ENCODE peak calls at places on chromosomes 11 and 22, in eight cellular contexts. C is dorsolateral prefrontal cortex, K is omental fat pad, U is body of pancreas, P is GM23338, M is left lung, A is SK-N-SH, W is fibroblast of lung. L is an unnamed sample.

GRCh38 chr22:43255299-43255698 is 68.4 kb upstream of the TTLL12 start:
- DNase-seq in P (no peak), M (no peak), W (no peak), U (no peak), A (no peak), C (no peak), K (no peak), L (no peak)

GRCh38 chr22:47659467-47660302 is 897.2 kb downstream of the TBC1D22A start:
- DNase-seq in C (no peak), P (no peak), A (no peak), W (no peak), K (no peak), U (no peak), M (no peak), L (no peak)

GRCh38 chr11:44388828-44389645 is 79.1 kb upstream of the ALX4 start:
- DNase-seq in A (no peak), P (peak), C (no peak), M (no peak), W (no peak), K (no peak), U (no peak), L (no peak)

GRCh38 chr11:66081505-66081904 is 11.4 kb downstream of the PACS1 start:
- DNase-seq in P (no peak), U (peak), C (peak), M (peak), W (peak), K (no peak), A (no peak), L (peak)

GRCh38 chr22:41636467-41636866 is 15.4 kb downstream of the XRCC6 start:
- DNase-seq in W (peak), P (no peak), C (peak), A (no peak), U (no peak), M (no peak), K (no peak), L (no peak)

GRCh38 chr22:44003776-44004460 is 20.2 kb upstream of the PARVB start:
- DNase-seq in W (no peak), A (no peak), K (no peak), P (peak), U (no peak), M (no peak), C (no peak), L (no peak)

GRCh38 chr22:40276877-40277823 is 69.2 kb upstream of the ADSL start:
- DNase-seq in M (no peak), C (no peak), U (peak), P (no peak), W (peak), A (no peak), K (no peak), L (no peak)

GRCh38 chr22:42313804-42314581 is 43.5 kb upstream of the TCF20 start:
- DNase-seq in M (no peak), W (peak), K (no peak), U (peak), A (peak), P (peak), C (peak), L (peak)

GRCh38 chr11:129190087-129190486 is 2.0 kb downstream of the ARHGAP32 start:
- DNase-seq in K (no peak), U (no peak), W (no peak), C (no peak), A (peak), M (no peak), P (no peak), L (no peak)

GRCh38 chr11:38365274-38365673 is 1767.2 kb upstream of the RAG2 start:
- DNase-seq in U (no peak), M (no peak), A (no peak), P (no peak), K (no peak), C (no peak), W (no peak), L (no peak)
- TF ChIP-seq CTCF in U (no peak), M (no peak), A (no peak), P (no peak), K (no peak), C (no peak), W (no peak), L (no peak)

GRCh38 chr22:30949934-30950660 is 18.5 kb downstream of the MORC2 start:
- DNase-seq in P (no peak), A (no peak), K (no peak), U (no peak), C (no peak), W (no peak), M (no peak), L (no peak)
- TF ChIP-seq CTCF in P (no peak), A (no peak), K (no peak), U (no peak), C (no peak), W (no peak), M (no peak), L (no peak)

GRCh38 chr11:104534268-104534667 is 364.0 kb downstream of the CASP12 start:
- DNase-seq in C (no peak), W (peak), P (peak), M (no peak), U (no peak), K (no peak), A (no peak), L (no peak)
- TF ChIP-seq CTCF in C (no peak), W (no peak), P (no peak), M (no peak), U (no peak), K (no peak), A (no peak), L (no peak)

GRCh38 chr11:1451781-1452470 is 34.7 kb downstream of the MOB2 start:
- DNase-seq in C (no peak), M (no peak), A (no peak), K (no peak), U (no peak), W (no peak), P (no peak), L (no peak)

GRCh38 chr11:1455032-1455762 is 31.4 kb downstream of the MOB2 start:
- DNase-seq in K (no peak), A (no peak), U (no peak), W (no peak), C (peak), P (no peak), M (no peak), L (no peak)

GRCh38 chr11:1452744-1453143 is 33.8 kb downstream of the MOB2 start:
- DNase-seq in C (no peak), U (no peak), M (no peak), K (no peak), A (no peak), P (no peak), W (no peak), L (no peak)

GRCh38 chr11:1454576-1454975 is 32.0 kb downstream of the MOB2 start:
- DNase-seq in C (no peak), M (no peak), P (no peak), U (no peak), A (no peak), K (no peak), W (no peak), L (no peak)

DNA sequence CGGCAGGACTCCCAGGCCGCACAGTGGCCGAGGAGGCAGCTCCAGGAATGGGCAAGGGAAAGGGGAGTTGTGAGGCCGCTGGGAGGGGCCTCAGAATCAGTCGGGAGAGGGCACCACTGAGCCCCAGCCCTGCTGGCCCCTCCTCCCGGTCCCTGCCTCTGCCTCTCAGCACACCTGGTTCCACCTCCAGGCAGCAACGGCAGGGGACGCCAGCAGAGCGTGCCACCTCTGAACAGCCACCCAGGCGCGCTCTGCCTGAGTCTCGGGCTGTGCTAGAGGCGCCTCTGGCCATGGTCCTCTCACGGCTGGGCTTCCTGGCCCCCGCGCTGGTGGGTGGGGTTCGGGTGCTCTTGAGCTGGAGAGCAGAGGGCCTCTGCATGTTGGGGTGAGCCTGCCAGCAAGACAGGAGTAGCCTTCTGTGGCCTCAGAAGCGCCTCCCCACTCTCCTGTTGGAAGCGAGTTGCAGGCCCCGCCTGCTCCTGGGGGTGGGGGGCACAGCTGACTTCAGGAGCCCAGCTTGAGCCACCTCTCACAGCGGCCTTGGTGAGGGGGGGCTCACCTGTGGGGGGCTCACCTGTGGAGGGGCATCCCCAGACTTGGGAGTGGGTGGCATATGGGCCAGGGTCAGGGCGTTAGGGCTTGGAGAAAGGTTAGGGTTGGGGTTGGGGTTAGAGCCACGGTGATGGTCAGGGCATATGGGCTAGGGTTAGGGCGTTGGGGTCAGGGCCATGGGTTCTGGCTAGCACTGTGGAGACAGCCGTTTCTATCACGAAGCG is 32.8 kb downstream of the MOB2 start:
- DNase-seq in A (no peak), M (peak), K (no peak), C (no peak), U (no peak), P (peak), W (no peak), L (peak)
- TF ChIP-seq CTCF in A (no peak), M (no peak), K (no peak), C (peak), U (no peak), P (peak), W (no peak), L (peak)

GRCh38 chr11:14234446-14234845 is 124.5 kb downstream of the RRAS2 start:
- DNase-seq in P (no peak), K (no peak), A (no peak), W (no peak), U (no peak), C (no peak), M (no peak), L (no peak)

GRCh38 chr11:14229472-14229871 is 129.5 kb downstream of the RRAS2 start:
- DNase-seq in P (peak), C (no peak), W (no peak), A (no peak), K (no peak), M (no peak), U (no peak), L (no peak)

GRCh38 chr11:14235701-14236100 is 123.3 kb downstream of the RRAS2 start:
- DNase-seq in K (no peak), A (no peak), M (no peak), U (no peak), P (no peak), W (no peak), C (no peak), L (no peak)

GRCh38 chr11:14230407-14230806 is 128.6 kb downstream of the RRAS2 start:
- DNase-seq in A (no peak), C (no peak), K (no peak), M (no peak), P (no peak), W (no peak), U (no peak), L (no peak)

GRCh38 chr11:14232652-14233051 is 126.3 kb downstream of the RRAS2 start:
- DNase-seq in U (no peak), C (no peak), P (peak), A (peak), M (no peak), K (no peak), W (no peak), L (no peak)
- TF ChIP-seq CTCF in U (no peak), C (no peak), P (peak), A (peak), M (no peak), K (no peak), W (peak), L (no peak)

DNA sequence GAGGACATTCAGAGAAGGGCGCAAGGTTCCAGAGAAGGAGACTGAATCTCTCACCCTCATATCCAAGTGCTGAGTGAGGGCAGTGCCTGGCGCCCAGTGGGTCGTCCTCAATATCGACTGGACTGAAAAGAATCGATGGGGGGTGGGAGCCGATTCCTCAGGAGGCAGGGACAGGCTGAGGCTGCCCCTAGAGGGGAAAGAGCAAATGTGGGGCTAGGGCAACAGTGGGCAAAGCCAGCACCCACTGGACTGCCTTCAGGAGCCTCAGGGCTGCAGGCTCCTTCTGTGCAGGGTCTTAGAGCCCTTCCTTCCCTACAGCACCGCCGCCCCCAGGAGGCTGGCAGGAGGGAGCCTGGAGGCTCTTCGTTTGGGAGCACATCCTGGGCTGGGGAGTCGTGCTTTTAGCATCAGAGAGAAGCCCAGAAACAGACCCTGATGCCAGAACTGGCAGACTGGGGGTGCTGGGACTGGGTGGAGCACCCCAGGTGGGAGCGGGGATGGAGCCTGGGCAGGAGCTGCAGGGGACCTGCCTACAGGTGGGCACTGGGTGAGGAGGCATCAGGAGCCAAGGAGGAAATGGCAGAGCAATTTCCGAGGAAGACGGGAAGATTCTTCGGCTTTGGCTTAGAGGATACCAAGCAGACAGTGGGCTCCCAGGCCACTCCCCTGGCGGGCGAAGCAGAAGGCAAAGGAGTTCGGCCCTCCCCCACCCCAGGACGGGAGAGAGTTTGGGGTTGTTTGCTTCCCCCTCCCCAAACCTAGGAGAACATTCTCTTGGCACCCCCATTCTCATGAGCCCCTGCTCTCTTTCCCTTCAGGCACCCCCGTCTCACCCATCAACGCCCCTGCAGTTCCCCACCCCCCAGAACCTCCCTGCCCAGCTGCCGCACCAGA is 1.2 kb downstream of the SYT7 start:
- DNase-seq in C (no peak), U (no peak), P (peak), M (no peak), K (no peak), W (no peak), A (no peak), L (no peak)
- TF ChIP-seq CTCF in C (no peak), U (no peak), P (peak), M (no peak), K (no peak), W (no peak), A (no peak), L (no peak)

DNA sequence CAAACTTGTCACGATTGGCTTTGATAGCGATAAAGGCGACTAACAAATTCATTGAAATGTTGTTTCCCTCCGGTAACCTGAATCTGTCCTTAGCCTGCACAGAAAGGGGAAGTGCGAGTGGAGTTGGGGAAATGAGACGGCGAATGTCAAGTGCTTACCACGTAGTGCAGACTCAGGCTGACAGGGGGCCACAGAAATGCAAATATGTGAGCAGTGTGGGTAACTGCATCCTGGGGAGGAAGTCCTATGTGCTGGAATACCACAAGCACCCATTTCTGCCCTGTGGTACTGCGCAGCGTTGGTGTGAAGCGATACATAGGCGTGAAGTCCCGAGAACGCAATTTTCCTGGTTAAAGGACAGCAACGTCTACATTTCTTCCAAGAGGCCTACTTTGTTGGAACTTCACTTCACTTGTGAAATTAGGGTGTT is 869 bp upstream of the EIF4ENIF1 start:
- DNase-seq in K (no peak), W (peak), C (peak), U (peak), P (peak), A (peak), M (peak), L (peak)
- TF ChIP-seq CTCF in K (no peak), W (no peak), C (no peak), U (no peak), P (no peak), A (peak), M (no peak), L (no peak)